ENCODE peak calls at places on chromosomes 11 and 22, in seven cellular contexts. T is lower leg skin, Y is fibroblast of villous mesenchyme, V is fibroblast of mammary gland, P is dorsolateral prefrontal cortex, F is NB4, B is transverse colon. A is an unnamed sample.

GRCh38 chr22:20763630-20764029 is 10.3 kb upstream of the SERPIND1 start:
- DNase-seq in T (no peak), Y (no peak), V (peak; percentile 60), P (no peak), F (no peak), B (no peak), A (no peak)

GRCh38 chr11:75548571-75549272 is 13.3 kb upstream of the SERPINH1 start:
- DNase-seq in T (no peak), Y (no peak), V (no peak), P (no peak), F (no peak), B (no peak), A (no peak)

GRCh38 chr22:22193923-22194322 is 50.7 kb upstream of the VPREB1 start:
- DNase-seq in T (no peak), Y (no peak), V (no peak), P (no peak), F (no peak), B (no peak), A (no peak)

GRCh38 chr22:48741540-48741939 is 1086.1 kb downstream of the BRD1 start:
- DNase-seq in T (no peak), Y (no peak), V (no peak), P (no peak), F (no peak), B (no peak), A (no peak)

GRCh38 chr22:30235687-30236170 is 10.8 kb downstream of the LIF start:
- DNase-seq in T (no peak), Y (peak; percentile 85), V (no peak), P (no peak), F (no peak), B (no peak), A (peak; percentile 57)

GRCh38 chr11:47551086-47551485 is 1.8 kb downstream of the CELF1 start:
- DNase-seq in T (no peak), Y (peak; percentile 36), V (peak; percentile 58), P (no peak), F (peak; percentile 62), B (no peak), A (peak; percentile 50)

GRCh38 chr11:18804621-18805020 is 13.0 kb upstream of the PTPN5 start:
- DNase-seq in T (no peak), Y (no peak), V (no peak), P (no peak), F (no peak), B (no peak), A (no peak)

GRCh38 chr11:103183981-103184592 is 74.9 kb downstream of the DYNC2H1 start:
- DNase-seq in T (no peak), Y (no peak), V (no peak), P (no peak), F (no peak), B (no peak), A (no peak)

GRCh38 chr11:70713436-70713835 is 315.1 kb downstream of the CTTN start:
- DNase-seq in T (no peak), Y (no peak), V (no peak), P (no peak), F (no peak), B (no peak), A (no peak)

GRCh38 chr22:35705141-35705540 is 12.5 kb upstream of the APOL5 start:
- DNase-seq in T (no peak), Y (peak; percentile 82), V (peak; percentile 88), P (no peak), F (no peak), B (no peak), A (peak; percentile 75)

GRCh38 chr11:125344846-125345705 is 151.0 kb downstream of the FEZ1 start:
- DNase-seq in T (no peak), Y (no peak), V (no peak), P (peak; percentile 57), F (no peak), B (no peak), A (no peak)

GRCh38 chr22:38132136-38132535 is 21.7 kb upstream of the BAIAP2L2 start:
- DNase-seq in T (no peak), Y (no peak), V (no peak), P (no peak), F (no peak), B (no peak), A (no peak)

GRCh38 chr22:46767249-46767985 is 5.0 kb downstream of the TBC1D22A start:
- DNase-seq in T (no peak), Y (no peak), V (no peak), P (no peak), F (no peak), B (no peak), A (no peak)

GRCh38 chr11:65894034-65894591 is 3.6 kb downstream of the CCDC85B start:
- DNase-seq in T (no peak), Y (no peak), V (no peak), P (no peak), F (no peak), B (no peak), A (no peak)

GRCh38 chr11:117823941-117824420 is 563 bp downstream of the FXYD2 start:
- DNase-seq in T (no peak), Y (peak; percentile 26), V (peak; percentile 67), P (peak; percentile 6), F (peak; percentile 85), B (peak; percentile 29), A (peak; percentile 53)

GRCh38 chr11:44889266-44889665 is 61.4 kb downstream of the TP53I11 start:
- DNase-seq in T (no peak), Y (no peak), V (no peak), P (no peak), F (no peak), B (no peak), A (no peak)

GRCh38 chr11:44892843-44893242 is 57.8 kb downstream of the TP53I11 start:
- DNase-seq in T (no peak), Y (no peak), V (no peak), P (no peak), F (no peak), B (no peak), A (no peak)

GRCh38 chr11:44899959-44900358 is 50.7 kb downstream of the TP53I11 start:
- DNase-seq in T (no peak), Y (peak; percentile 65), V (peak; percentile 79), P (no peak), F (peak; percentile 79), B (peak; percentile 21), A (peak; percentile 69)

GRCh38 chr11:44893250-44894216 is 57.1 kb downstream of the TP53I11 start:
- DNase-seq in T (peak; percentile 26), Y (peak; percentile 5), V (no peak), P (peak; percentile 50), F (no peak), B (no peak), A (no peak)

DNA sequence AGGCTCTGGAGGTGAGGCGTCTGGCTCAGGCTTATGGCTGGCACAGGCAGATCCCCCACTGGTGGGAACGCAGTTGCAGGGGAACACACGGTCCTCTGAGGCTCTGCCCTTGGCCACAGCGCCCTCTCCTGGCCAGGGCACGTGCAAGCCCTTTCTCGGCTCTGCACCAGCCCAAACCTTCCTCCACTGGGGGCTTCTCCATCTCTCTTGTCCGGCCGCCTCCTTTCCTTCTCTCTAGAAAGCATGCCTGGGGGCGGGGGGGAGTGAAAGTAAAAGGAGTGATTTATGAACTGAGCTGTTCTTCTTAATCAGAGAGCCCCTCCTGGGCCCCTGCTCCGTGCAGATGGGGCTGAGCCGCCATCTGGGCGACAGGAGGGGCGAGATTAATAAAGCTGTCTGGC is 56.5 kb downstream of the TP53I11 start:
- DNase-seq in T (no peak), Y (peak; percentile 70), V (peak; percentile 48), P (peak; percentile 60), F (peak; percentile 75), B (peak; percentile 58), A (peak; percentile 63)
- TF ChIP-seq CTCF in T (no peak), Y (peak; percentile 94), V (peak; percentile 79), P (peak; percentile 88), F (peak; percentile 93), B (peak; percentile 78), A (peak; percentile 95)

DNA sequence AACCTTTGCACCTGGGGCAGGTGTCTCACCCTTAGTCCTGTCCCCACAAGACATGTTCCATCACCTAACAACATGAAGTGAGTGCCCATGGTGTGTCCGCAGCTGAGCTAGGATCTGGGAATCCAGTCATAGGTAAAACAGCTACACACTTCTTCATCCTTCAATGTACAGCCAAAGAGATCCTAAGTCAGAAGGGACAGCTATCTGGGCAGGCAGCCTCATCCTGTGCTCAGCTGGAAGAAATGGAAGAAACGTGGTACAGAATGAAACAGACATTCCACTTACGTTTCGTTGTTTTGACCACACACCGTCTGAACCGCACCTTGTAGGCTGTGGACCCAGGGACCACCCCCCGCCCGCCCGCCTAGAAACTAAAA is 30.8 kb downstream of the PDGFB start:
- DNase-seq in T (no peak), Y (no peak), V (no peak), P (no peak), F (no peak), B (no peak), A (no peak)
- H3K4me3 ChIP-seq in T (no peak overlapping the region), Y (no peak overlapping the region), V (no peak overlapping the region), P (no peak overlapping the region), F (no peak overlapping the region), B (no peak overlapping the region), A (no peak overlapping the region)

DNA sequence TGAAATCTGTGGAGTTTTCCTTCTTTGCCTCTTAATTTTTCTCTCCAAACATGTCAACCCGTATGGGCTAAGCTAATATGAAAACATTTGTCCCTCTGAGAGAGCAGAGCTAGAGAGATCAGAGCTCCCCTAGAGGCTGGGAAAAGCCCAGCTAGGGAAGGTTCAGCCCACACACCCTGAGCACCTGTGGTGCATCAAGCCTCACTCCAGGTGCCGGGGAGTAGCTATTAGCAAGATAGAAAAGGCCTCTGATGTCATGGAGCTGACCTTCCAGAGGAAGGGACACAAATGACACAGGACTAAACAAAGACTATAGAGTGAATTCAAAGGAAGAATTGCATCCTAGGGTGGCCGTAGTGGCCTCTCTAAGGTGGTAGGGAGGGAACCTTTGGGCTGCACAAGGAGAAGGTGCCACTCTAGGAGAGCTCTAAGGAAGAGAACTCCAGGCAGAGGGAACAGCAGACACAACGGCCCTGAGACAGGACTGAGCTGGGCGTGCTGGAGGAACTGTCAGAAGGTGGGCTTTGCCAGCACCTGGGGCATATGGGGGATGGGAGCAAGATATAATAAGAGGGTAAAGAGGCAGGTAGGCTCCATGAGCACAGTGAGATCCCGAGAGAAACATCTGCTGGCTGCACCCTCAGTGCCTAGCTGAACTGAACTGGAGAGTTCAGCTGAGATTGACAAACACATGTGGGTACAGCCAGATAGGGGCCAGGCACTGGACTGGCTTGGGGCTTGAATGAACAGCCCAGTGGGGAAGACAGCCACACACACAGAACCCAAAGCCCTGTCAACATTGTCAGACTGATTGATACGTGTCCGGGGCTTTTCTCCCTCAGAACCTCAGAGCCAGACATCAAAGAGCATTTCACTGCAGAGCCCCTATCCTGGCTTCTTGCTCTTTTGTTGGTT is 65.5 kb upstream of the DRD2 start:
- DNase-seq in T (no peak), Y (no peak), V (no peak), P (no peak), F (no peak), B (no peak), A (no peak)
- TF ChIP-seq CTCF in T (no peak), Y (no peak), V (no peak), P (no peak), F (no peak), B (no peak), A (no peak)

DNA sequence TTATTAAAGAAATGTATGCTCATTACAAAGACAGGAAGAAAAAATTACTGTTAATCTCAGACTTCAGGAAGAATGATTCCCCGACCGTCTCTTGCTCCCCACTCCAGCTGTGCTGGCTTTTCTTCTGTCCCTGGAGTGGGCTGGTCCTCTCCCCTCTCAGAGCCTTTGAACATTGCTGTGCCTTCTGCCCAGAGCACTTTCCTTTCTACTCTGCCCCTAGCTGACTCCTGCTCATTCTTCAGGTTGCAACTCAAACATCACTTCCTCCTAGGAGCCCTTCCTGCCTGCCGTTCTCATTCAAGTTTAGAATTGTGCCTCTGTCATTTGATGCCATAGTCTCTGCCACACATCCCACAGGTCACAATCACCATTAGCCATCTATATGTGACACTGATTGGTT is 329.5 kb downstream of the MIAT start:
- DNase-seq in T (no peak), Y (no peak), V (no peak), P (no peak), F (no peak), B (no peak), A (no peak)
- H3K4me3 ChIP-seq in T (no peak overlapping the region), Y (no peak overlapping the region), V (no peak overlapping the region), P (no peak overlapping the region), F (no peak overlapping the region), B (no peak overlapping the region), A (no peak overlapping the region)

GRCh38 chr11:67053896-67054850 is 2.5 kb upstream of the RHOD start:
- DNase-seq in T (no peak), Y (peak; percentile 56), V (peak; percentile 79), P (peak; percentile 64), F (peak; percentile 63), B (peak; percentile 50), A (peak; percentile 59)
- TF ChIP-seq CTCF in T (no peak), Y (peak; percentile 87), V (peak; percentile 88), P (peak; percentile 57), F (peak; percentile 88), B (peak; percentile 67), A (peak; percentile 86)